ENCODE peak calls at places on chromosomes 7 and 10, in four cellular contexts. Q is cardiac muscle cell, B is fibroblast of mammary gland, H is lung. J is an unnamed sample.

GRCh38 chr10:47243356-47243755 is 56.6 kb upstream of the GDF10 start:
- DNase-seq in H (no peak), Q (no peak), B (no peak), J (no peak)

GRCh38 chr10:60611291-60611747 is 167.0 kb upstream of the CDK1 start:
- DNase-seq in H (no peak), B (peak; percentile 83), Q (peak; percentile 66), J (peak; percentile 97)

GRCh38 chr10:73889014-73889413 is 14.7 kb upstream of the CAMK2G start:
- DNase-seq in B (peak; percentile 81), H (no peak), Q (peak; percentile 40), J (peak; percentile 100)

GRCh38 chr10:132274581-132274980 is 33.2 kb downstream of the STK32C start:
- DNase-seq in Q (no peak), H (no peak), B (no peak), J (no peak)

GRCh38 chr7:41544241-41544640 is 158.6 kb downstream of the INHBA start:
- DNase-seq in B (peak; percentile 51), Q (no peak), H (no peak), J (no peak)

GRCh38 chr10:29862926-29863614 is 196.3 kb downstream of the JCAD start:
- DNase-seq in Q (no peak), B (peak; percentile 95), H (no peak), J (peak; percentile 96)

GRCh38 chr7:133023370-133024075 is 58.4 kb downstream of the CHCHD3 start:
- DNase-seq in B (no peak), Q (peak; percentile 7), H (no peak), J (no peak)

GRCh38 chr10:123614888-123615287 is 51.3 kb upstream of the GPR26 start:
- DNase-seq in H (peak; percentile 59), Q (peak; percentile 36), B (peak; percentile 38), J (peak; percentile 61)

GRCh38 chr7:93958651-93959050 is 37.1 kb downstream of the GNG11 start:
- DNase-seq in Q (no peak), H (no peak), B (no peak), J (peak; percentile 18)

GRCh38 chr10:2772135-2772534 is 295.2 kb upstream of the PFKP start:
- DNase-seq in Q (no peak), B (no peak), H (no peak), J (no peak)

GRCh38 chr10:47351899-47352815 is 4.0 kb downstream of the RBP3 start:
- DNase-seq in H (no peak), Q (no peak), B (no peak), J (no peak)

GRCh38 chr7:46157931-46158330 is 236.9 kb upstream of the IGFBP3 start:
- DNase-seq in B (no peak), H (no peak), Q (no peak), J (no peak)

GRCh38 chr7:155791214-155791737 is 21.0 kb downstream of the SHH start:
- DNase-seq in B (no peak), Q (no peak), H (no peak), J (no peak)

GRCh38 chr10:75398630-75399460 is 2.7 kb downstream of the ZNF503 start:
- DNase-seq in B (no peak), H (peak; percentile 44), Q (peak; percentile 56), J (peak; percentile 40)

GRCh38 chr10:117374506-117375359 is 507 bp downstream of the PDZD8 start:
- DNase-seq in Q (peak; percentile 12), H (no peak), B (peak; percentile 41), J (peak; percentile 58)

GRCh38 chr10:8616166-8616565 is 561.7 kb downstream of the GATA3 start:
- DNase-seq in B (no peak), H (no peak), Q (no peak), J (peak; percentile 49)

GRCh38 chr10:120508393-120508792 is 51.4 kb downstream of the PLPP4 start:
- DNase-seq in Q (no peak), H (no peak), B (peak; percentile 30), J (peak; percentile 96)

GRCh38 chr10:102660891-102661613 is 16.8 kb downstream of the TRIM8 start:
- DNase-seq in B (peak; percentile 67), Q (peak; percentile 81), H (peak; percentile 63), J (no peak)

GRCh38 chr10:19144206-19144605 is 95.6 kb downstream of the MALRD1 start:
- DNase-seq in Q (no peak), H (no peak), B (no peak), J (no peak)

GRCh38 chr10:124744688-124745055 is 494 bp upstream of the FAM53B start:
- DNase-seq in H (no peak), Q (peak; percentile 76), B (peak; percentile 62), J (peak; percentile 71)

GRCh38 chr7:139720705-139721231 is 57.0 kb downstream of the HIPK2 start:
- DNase-seq in B (peak; percentile 84), H (no peak), Q (no peak), J (no peak)
- H3K4me3 ChIP-seq in B (no peak overlapping the region), H (no peak overlapping the region), Q (no peak overlapping the region), J (no peak overlapping the region)

DNA sequence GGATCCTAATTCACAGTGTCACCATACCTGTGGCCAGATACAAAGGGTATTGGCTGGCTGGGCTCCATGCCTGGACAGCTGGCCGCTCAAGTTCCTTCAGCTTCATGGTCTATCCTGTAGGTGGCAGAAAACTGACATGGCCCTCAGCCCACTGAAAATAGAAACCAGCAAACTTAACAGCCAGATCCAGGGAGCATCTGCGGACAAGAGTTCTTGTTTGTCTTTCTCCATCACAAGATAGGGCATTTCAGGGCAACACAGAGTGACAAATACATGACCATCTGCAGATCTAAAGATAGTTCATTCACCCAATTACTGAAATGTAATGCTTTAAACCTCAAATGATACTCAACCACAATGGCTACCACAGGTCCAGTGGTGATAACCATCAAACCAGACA is 2.8 kb downstream of the SEC31B start:
- DNase-seq in H (no peak), B (no peak), Q (no peak), J (no peak)
- TF ChIP-seq CTCF in H (no peak), B (peak; percentile 13), Q (peak; percentile 19), J (no peak)

GRCh38 chr10:44292390-44293002 is 92.4 kb downstream of the CXCL12 start:
- DNase-seq in Q (no peak), H (no peak), B (no peak), J (no peak)
- H3K4me3 ChIP-seq in Q (no peak overlapping the region), H (no peak overlapping the region), B (no peak overlapping the region), J (no peak overlapping the region)

GRCh38 chr10:80284522-80284921 is 4.9 kb downstream of the MAT1A start:
- DNase-seq in B (no peak), Q (no peak), H (peak; percentile 15), J (no peak)
- TF ChIP-seq CTCF in B (no peak), Q (no peak), H (no peak), J (no peak)

J was measured in epithelial cell of esophagus.